ENCODE peak calls at places on chromosome 9, in six cellular contexts. One of them, this sample, is unnamed.

GRCh38 chr9:125522328-125522725 is 184.7 kb downstream of the MAPKAP1 start:
- DNase-seq in activated CD4-positive, alpha-beta memory T cell treated with anti-CD3 and anti-CD28 coated beads, Interleukin-2, amount 10 ng/mL, durations not matched to agents 7 days and 5 days: no peak
- DNase-seq in iris pigment epithelial cell: peak; percentile 85
- DNase-seq in AG04449: no peak
- DNase-seq in stomach: no peak
- DNase-seq in CD8-positive, alpha-beta memory T cell: no peak
- DNase-seq in this sample: no peak

GRCh38 chr9:132114102-132114707 is 34.5 kb upstream of the MED27 start:
- DNase-seq in activated CD4-positive, alpha-beta memory T cell treated with anti-CD3 and anti-CD28 coated beads, Interleukin-2, amount 10 ng/mL, durations not matched to agents 7 days and 5 days: peak; percentile 57
- DNase-seq in iris pigment epithelial cell: peak; percentile 60
- DNase-seq in AG04449: no peak
- DNase-seq in stomach: peak; percentile 61
- DNase-seq in CD8-positive, alpha-beta memory T cell: no peak
- DNase-seq in this sample: no peak

GRCh38 chr9:15755660-15756059 is 202.8 kb downstream of the CCDC171 start:
- DNase-seq in activated CD4-positive, alpha-beta memory T cell treated with anti-CD3 and anti-CD28 coated beads, Interleukin-2, amount 10 ng/mL, durations not matched to agents 7 days and 5 days: no peak
- DNase-seq in iris pigment epithelial cell: peak; percentile 20
- DNase-seq in AG04449: no peak
- DNase-seq in stomach: no peak
- DNase-seq in CD8-positive, alpha-beta memory T cell: no peak
- DNase-seq in this sample: no peak

GRCh38 chr9:17906204-17906840 is 327.5 kb downstream of the SH3GL2 start:
- DNase-seq in activated CD4-positive, alpha-beta memory T cell treated with anti-CD3 and anti-CD28 coated beads, Interleukin-2, amount 10 ng/mL, durations not matched to agents 7 days and 5 days: no peak
- DNase-seq in iris pigment epithelial cell: peak; percentile 3
- DNase-seq in AG04449: no peak
- DNase-seq in stomach: peak; percentile 44
- DNase-seq in CD8-positive, alpha-beta memory T cell: no peak
- DNase-seq in this sample: no peak

GRCh38 chr9:125472562-125472925 is 210.9 kb downstream of the GAPVD1 start:
- DNase-seq in activated CD4-positive, alpha-beta memory T cell treated with anti-CD3 and anti-CD28 coated beads, Interleukin-2, amount 10 ng/mL, durations not matched to agents 7 days and 5 days: no peak
- DNase-seq in iris pigment epithelial cell: no peak
- DNase-seq in AG04449: no peak
- DNase-seq in stomach: no peak
- DNase-seq in CD8-positive, alpha-beta memory T cell: no peak
- DNase-seq in this sample: no peak

GRCh38 chr9:116141864-116142561 is 11.6 kb upstream of the PAPPA start:
- DNase-seq in activated CD4-positive, alpha-beta memory T cell treated with anti-CD3 and anti-CD28 coated beads, Interleukin-2, amount 10 ng/mL, durations not matched to agents 7 days and 5 days: no peak
- DNase-seq in iris pigment epithelial cell: no peak
- DNase-seq in AG04449: no peak
- DNase-seq in stomach: no peak
- DNase-seq in CD8-positive, alpha-beta memory T cell: no peak
- DNase-seq in this sample: no peak

GRCh38 chr9:134456740-134457315 is 130.6 kb downstream of the RXRA start:
- DNase-seq in activated CD4-positive, alpha-beta memory T cell treated with anti-CD3 and anti-CD28 coated beads, Interleukin-2, amount 10 ng/mL, durations not matched to agents 7 days and 5 days: no peak
- DNase-seq in iris pigment epithelial cell: no peak
- DNase-seq in AG04449: no peak
- DNase-seq in stomach: no peak
- DNase-seq in CD8-positive, alpha-beta memory T cell: no peak
- DNase-seq in this sample: no peak

GRCh38 chr9:22446950-22447606 is 454 bp downstream of the DMRTA1 start:
- DNase-seq in activated CD4-positive, alpha-beta memory T cell treated with anti-CD3 and anti-CD28 coated beads, Interleukin-2, amount 10 ng/mL, durations not matched to agents 7 days and 5 days: peak; percentile 30
- DNase-seq in iris pigment epithelial cell: peak; percentile 44
- DNase-seq in AG04449: no peak
- DNase-seq in stomach: peak; percentile 69
- DNase-seq in CD8-positive, alpha-beta memory T cell: peak; percentile 11
- DNase-seq in this sample: no peak

GRCh38 chr9:91147079-91147708 is 214.5 kb downstream of the AUH start:
- DNase-seq in activated CD4-positive, alpha-beta memory T cell treated with anti-CD3 and anti-CD28 coated beads, Interleukin-2, amount 10 ng/mL, durations not matched to agents 7 days and 5 days: no peak
- DNase-seq in iris pigment epithelial cell: no peak
- DNase-seq in AG04449: no peak
- DNase-seq in stomach: no peak
- DNase-seq in CD8-positive, alpha-beta memory T cell: no peak
- DNase-seq in this sample: no peak

GRCh38 chr9:94490465-94490864 is 64.4 kb upstream of the PCAT7 start:
- DNase-seq in activated CD4-positive, alpha-beta memory T cell treated with anti-CD3 and anti-CD28 coated beads, Interleukin-2, amount 10 ng/mL, durations not matched to agents 7 days and 5 days: no peak
- DNase-seq in iris pigment epithelial cell: peak; percentile 14
- DNase-seq in AG04449: no peak
- DNase-seq in stomach: no peak
- DNase-seq in CD8-positive, alpha-beta memory T cell: no peak
- DNase-seq in this sample: no peak

GRCh38 chr9:132562313-132562588 is 20.2 kb upstream of the BARHL1 start:
- DNase-seq in activated CD4-positive, alpha-beta memory T cell treated with anti-CD3 and anti-CD28 coated beads, Interleukin-2, amount 10 ng/mL, durations not matched to agents 7 days and 5 days: no peak
- DNase-seq in iris pigment epithelial cell: no peak
- DNase-seq in AG04449: no peak
- DNase-seq in stomach: no peak
- DNase-seq in CD8-positive, alpha-beta memory T cell: no peak
- DNase-seq in this sample: no peak

GRCh38 chr9:137244486-137245449 is 3.7 kb downstream of the TUBB4B start:
- DNase-seq in activated CD4-positive, alpha-beta memory T cell treated with anti-CD3 and anti-CD28 coated beads, Interleukin-2, amount 10 ng/mL, durations not matched to agents 7 days and 5 days: no peak
- DNase-seq in iris pigment epithelial cell: no peak
- DNase-seq in AG04449: no peak
- DNase-seq in stomach: no peak
- DNase-seq in CD8-positive, alpha-beta memory T cell: no peak
- DNase-seq in this sample: no peak

GRCh38 chr9:16092627-16093091 is 539.8 kb downstream of the CCDC171 start:
- DNase-seq in activated CD4-positive, alpha-beta memory T cell treated with anti-CD3 and anti-CD28 coated beads, Interleukin-2, amount 10 ng/mL, durations not matched to agents 7 days and 5 days: no peak
- DNase-seq in iris pigment epithelial cell: no peak
- DNase-seq in AG04449: no peak
- DNase-seq in stomach: no peak
- DNase-seq in CD8-positive, alpha-beta memory T cell: no peak
- DNase-seq in this sample: no peak

GRCh38 chr9:68996457-68996856 is 17.5 kb downstream of the PRKACG start:
- DNase-seq in activated CD4-positive, alpha-beta memory T cell treated with anti-CD3 and anti-CD28 coated beads, Interleukin-2, amount 10 ng/mL, durations not matched to agents 7 days and 5 days: no peak
- DNase-seq in iris pigment epithelial cell: no peak
- DNase-seq in AG04449: no peak
- DNase-seq in stomach: no peak
- DNase-seq in CD8-positive, alpha-beta memory T cell: no peak
- DNase-seq in this sample: no peak

GRCh38 chr9:35723426-35723825 is 8.6 kb downstream of the TLN1 start:
- DNase-seq in activated CD4-positive, alpha-beta memory T cell treated with anti-CD3 and anti-CD28 coated beads, Interleukin-2, amount 10 ng/mL, durations not matched to agents 7 days and 5 days: no peak
- DNase-seq in iris pigment epithelial cell: no peak
- DNase-seq in AG04449: no peak
- DNase-seq in stomach: no peak
- DNase-seq in CD8-positive, alpha-beta memory T cell: no peak
- DNase-seq in this sample: no peak

GRCh38 chr9:89483592-89484474 is 14.1 kb downstream of the SEMA4D start:
- DNase-seq in activated CD4-positive, alpha-beta memory T cell treated with anti-CD3 and anti-CD28 coated beads, Interleukin-2, amount 10 ng/mL, durations not matched to agents 7 days and 5 days: peak; percentile 67
- DNase-seq in iris pigment epithelial cell: no peak
- DNase-seq in AG04449: no peak
- DNase-seq in stomach: peak; percentile 43
- DNase-seq in CD8-positive, alpha-beta memory T cell: peak; percentile 71
- DNase-seq in this sample: peak; percentile 57

GRCh38 chr9:124622882-124623281 is 115.7 kb upstream of the NR5A1 start:
- DNase-seq in activated CD4-positive, alpha-beta memory T cell treated with anti-CD3 and anti-CD28 coated beads, Interleukin-2, amount 10 ng/mL, durations not matched to agents 7 days and 5 days: no peak
- DNase-seq in iris pigment epithelial cell: no peak
- DNase-seq in AG04449: no peak
- DNase-seq in stomach: no peak
- DNase-seq in CD8-positive, alpha-beta memory T cell: no peak
- DNase-seq in this sample: no peak

GRCh38 chr9:123523828-123524227 is 167.8 kb downstream of the CRB2 start:
- DNase-seq in activated CD4-positive, alpha-beta memory T cell treated with anti-CD3 and anti-CD28 coated beads, Interleukin-2, amount 10 ng/mL, durations not matched to agents 7 days and 5 days: no peak
- DNase-seq in iris pigment epithelial cell: no peak
- DNase-seq in AG04449: no peak
- DNase-seq in stomach: no peak
- DNase-seq in CD8-positive, alpha-beta memory T cell: no peak
- DNase-seq in this sample: no peak

GRCh38 chr9:126417007-126417406 is 90.4 kb downstream of the MVB12B start:
- DNase-seq in activated CD4-positive, alpha-beta memory T cell treated with anti-CD3 and anti-CD28 coated beads, Interleukin-2, amount 10 ng/mL, durations not matched to agents 7 days and 5 days: no peak
- DNase-seq in iris pigment epithelial cell: no peak
- DNase-seq in AG04449: no peak
- DNase-seq in stomach: no peak
- DNase-seq in CD8-positive, alpha-beta memory T cell: no peak
- DNase-seq in this sample: no peak

GRCh38 chr9:133143639-133144141 is 20.0 kb downstream of the GBGT1 start:
- DNase-seq in activated CD4-positive, alpha-beta memory T cell treated with anti-CD3 and anti-CD28 coated beads, Interleukin-2, amount 10 ng/mL, durations not matched to agents 7 days and 5 days: no peak
- DNase-seq in iris pigment epithelial cell: no peak
- DNase-seq in AG04449: no peak
- DNase-seq in stomach: peak; percentile 24
- DNase-seq in CD8-positive, alpha-beta memory T cell: no peak
- DNase-seq in this sample: no peak

GRCh38 chr9:79023134-79023577 is 548.6 kb upstream of the TLE4 start:
- DNase-seq in activated CD4-positive, alpha-beta memory T cell treated with anti-CD3 and anti-CD28 coated beads, Interleukin-2, amount 10 ng/mL, durations not matched to agents 7 days and 5 days: no peak
- DNase-seq in iris pigment epithelial cell: peak; percentile 93
- DNase-seq in AG04449: peak; percentile 92
- DNase-seq in stomach: no peak
- DNase-seq in CD8-positive, alpha-beta memory T cell: no peak
- DNase-seq in this sample: no peak

GRCh38 chr9:128175743-128176142 is 15.6 kb downstream of the CIZ1 start:
- DNase-seq in activated CD4-positive, alpha-beta memory T cell treated with anti-CD3 and anti-CD28 coated beads, Interleukin-2, amount 10 ng/mL, durations not matched to agents 7 days and 5 days: no peak
- DNase-seq in iris pigment epithelial cell: no peak
- DNase-seq in AG04449: no peak
- DNase-seq in stomach: no peak
- DNase-seq in CD8-positive, alpha-beta memory T cell: no peak
- DNase-seq in this sample: no peak

GRCh38 chr9:72954431-72955420 is 1.9 kb upstream of the ALDH1A1 start:
- DNase-seq in activated CD4-positive, alpha-beta memory T cell treated with anti-CD3 and anti-CD28 coated beads, Interleukin-2, amount 10 ng/mL, durations not matched to agents 7 days and 5 days: no peak
- DNase-seq in iris pigment epithelial cell: no peak
- DNase-seq in AG04449: no peak
- DNase-seq in stomach: no peak
- DNase-seq in CD8-positive, alpha-beta memory T cell: no peak
- DNase-seq in this sample: no peak

GRCh38 chr9:33510264-33511183 is 13.5 kb upstream of the ANKRD18B start:
- DNase-seq in activated CD4-positive, alpha-beta memory T cell treated with anti-CD3 and anti-CD28 coated beads, Interleukin-2, amount 10 ng/mL, durations not matched to agents 7 days and 5 days: peak; percentile 50
- DNase-seq in iris pigment epithelial cell: peak; percentile 65
- DNase-seq in AG04449: no peak
- DNase-seq in stomach: peak; percentile 56
- DNase-seq in CD8-positive, alpha-beta memory T cell: peak; percentile 16
- DNase-seq in this sample: no peak

GRCh38 chr9:6184749-6185645 is 30.6 kb upstream of the IL33 start:
- DNase-seq in activated CD4-positive, alpha-beta memory T cell treated with anti-CD3 and anti-CD28 coated beads, Interleukin-2, amount 10 ng/mL, durations not matched to agents 7 days and 5 days: no peak
- DNase-seq in iris pigment epithelial cell: peak; percentile 45
- DNase-seq in AG04449: no peak
- DNase-seq in stomach: peak; percentile 31
- DNase-seq in CD8-positive, alpha-beta memory T cell: no peak
- DNase-seq in this sample: no peak

GRCh38 chr9:106058460-106058859 is 364.1 kb downstream of the TMEM38B start:
- DNase-seq in activated CD4-positive, alpha-beta memory T cell treated with anti-CD3 and anti-CD28 coated beads, Interleukin-2, amount 10 ng/mL, durations not matched to agents 7 days and 5 days: no peak
- DNase-seq in iris pigment epithelial cell: no peak
- DNase-seq in AG04449: no peak
- DNase-seq in stomach: no peak
- DNase-seq in CD8-positive, alpha-beta memory T cell: no peak
- DNase-seq in this sample: no peak

GRCh38 chr9:98983295-98984268 is 39.9 kb downstream of the COL15A1 start:
- DNase-seq in activated CD4-positive, alpha-beta memory T cell treated with anti-CD3 and anti-CD28 coated beads, Interleukin-2, amount 10 ng/mL, durations not matched to agents 7 days and 5 days: no peak
- DNase-seq in iris pigment epithelial cell: peak; percentile 66
- DNase-seq in AG04449: peak; percentile 74
- DNase-seq in stomach: no peak
- DNase-seq in CD8-positive, alpha-beta memory T cell: no peak
- DNase-seq in this sample: no peak

GRCh38 chr9:74293479-74293878 is 203.7 kb upstream of the RORB start:
- DNase-seq in activated CD4-positive, alpha-beta memory T cell treated with anti-CD3 and anti-CD28 coated beads, Interleukin-2, amount 10 ng/mL, durations not matched to agents 7 days and 5 days: no peak
- DNase-seq in iris pigment epithelial cell: no peak
- DNase-seq in AG04449: no peak
- DNase-seq in stomach: no peak
- DNase-seq in CD8-positive, alpha-beta memory T cell: no peak
- DNase-seq in this sample: no peak

GRCh38 chr9:19074836-19075235 is 25.6 kb downstream of the RRAGA start:
- DNase-seq in activated CD4-positive, alpha-beta memory T cell treated with anti-CD3 and anti-CD28 coated beads, Interleukin-2, amount 10 ng/mL, durations not matched to agents 7 days and 5 days: no peak
- DNase-seq in iris pigment epithelial cell: peak; percentile 62
- DNase-seq in AG04449: no peak
- DNase-seq in stomach: no peak
- DNase-seq in CD8-positive, alpha-beta memory T cell: no peak
- DNase-seq in this sample: no peak

GRCh38 chr9:132474253-132474652 is 64.2 kb downstream of the CFAP77 start:
- DNase-seq in activated CD4-positive, alpha-beta memory T cell treated with anti-CD3 and anti-CD28 coated beads, Interleukin-2, amount 10 ng/mL, durations not matched to agents 7 days and 5 days: no peak
- DNase-seq in iris pigment epithelial cell: peak; percentile 16
- DNase-seq in AG04449: no peak
- DNase-seq in stomach: no peak
- DNase-seq in CD8-positive, alpha-beta memory T cell: no peak
- DNase-seq in this sample: no peak

GRCh38 chr9:123542435-123543225 is 186.6 kb downstream of the CRB2 start:
- DNase-seq in activated CD4-positive, alpha-beta memory T cell treated with anti-CD3 and anti-CD28 coated beads, Interleukin-2, amount 10 ng/mL, durations not matched to agents 7 days and 5 days: no peak
- DNase-seq in iris pigment epithelial cell: no peak
- DNase-seq in AG04449: no peak
- DNase-seq in stomach: no peak
- DNase-seq in CD8-positive, alpha-beta memory T cell: no peak
- DNase-seq in this sample: no peak

GRCh38 chr9:110615526-110615925 is 36.0 kb upstream of the SVEP1 start:
- DNase-seq in activated CD4-positive, alpha-beta memory T cell treated with anti-CD3 and anti-CD28 coated beads, Interleukin-2, amount 10 ng/mL, durations not matched to agents 7 days and 5 days: no peak
- DNase-seq in iris pigment epithelial cell: peak; percentile 70
- DNase-seq in AG04449: no peak
- DNase-seq in stomach: no peak
- DNase-seq in CD8-positive, alpha-beta memory T cell: no peak
- DNase-seq in this sample: no peak

GRCh38 chr9:89984214-89984613 is 379.4 kb downstream of the GADD45G start:
- DNase-seq in activated CD4-positive, alpha-beta memory T cell treated with anti-CD3 and anti-CD28 coated beads, Interleukin-2, amount 10 ng/mL, durations not matched to agents 7 days and 5 days: no peak
- DNase-seq in iris pigment epithelial cell: peak; percentile 6
- DNase-seq in AG04449: no peak
- DNase-seq in stomach: no peak
- DNase-seq in CD8-positive, alpha-beta memory T cell: no peak
- DNase-seq in this sample: no peak

GRCh38 chr9:12722131-12722530 is 28.9 kb downstream of the TYRP1 start:
- DNase-seq in activated CD4-positive, alpha-beta memory T cell treated with anti-CD3 and anti-CD28 coated beads, Interleukin-2, amount 10 ng/mL, durations not matched to agents 7 days and 5 days: no peak
- DNase-seq in iris pigment epithelial cell: no peak
- DNase-seq in AG04449: no peak
- DNase-seq in stomach: no peak
- DNase-seq in CD8-positive, alpha-beta memory T cell: no peak
- DNase-seq in this sample: no peak

GRCh38 chr9:116219686-116220085 is 66.1 kb downstream of the PAPPA start:
- DNase-seq in activated CD4-positive, alpha-beta memory T cell treated with anti-CD3 and anti-CD28 coated beads, Interleukin-2, amount 10 ng/mL, durations not matched to agents 7 days and 5 days: no peak
- DNase-seq in iris pigment epithelial cell: no peak
- DNase-seq in AG04449: no peak
- DNase-seq in stomach: no peak
- DNase-seq in CD8-positive, alpha-beta memory T cell: no peak
- DNase-seq in this sample: no peak